ENCODE peak calls at places on chromosomes 16 and 17, in ten cellular contexts. E, T, S, U, Z, R, J, V, Q and A are unnamed samples.

GRCh38 chr16:528111-529011 is 849 bp downstream of the CAPN15 start:
- DNase-seq in E (no peak), T (peak; percentile 80), S (no peak), U (peak; percentile 90), Z (peak; percentile 88), R (no peak), J (no peak), V (peak; percentile 79), Q (peak; percentile 82), A (no peak)

GRCh38 chr16:52573365-52574104 is 26.6 kb upstream of the TOX3 start:
- DNase-seq in E (no peak), T (no peak), S (no peak), U (no peak), Z (no peak), R (peak; percentile 31), J (no peak), V (peak; percentile 89), Q (no peak), A (no peak)

GRCh38 chr17:77963441-77963840 is 4.9 kb downstream of the TNRC6C start:
- DNase-seq in E (peak; percentile 74), T (peak; percentile 57), S (no peak), U (peak; percentile 93), Z (peak; percentile 76), R (peak; percentile 66), J (no peak), V (peak; percentile 59), Q (peak; percentile 83), A (no peak)

GRCh38 chr16:1497014-1497598 is 3.9 kb downstream of the TELO2 start:
- DNase-seq in E (no peak), T (no peak), S (no peak), U (no peak), Z (no peak), R (no peak), J (no peak), V (no peak), Q (no peak), A (no peak)

GRCh38 chr16:54245788-54246453 is 40.7 kb downstream of the IRX3 start:
- DNase-seq in E (no peak), T (no peak), S (no peak), U (no peak), Z (no peak), R (no peak), J (no peak), V (no peak), Q (no peak), A (no peak)

GRCh38 chr16:1366060-1366711 is 14.5 kb downstream of the GNPTG start:
- DNase-seq in E (no peak), T (no peak), S (no peak), U (no peak), Z (no peak), R (no peak), J (no peak), V (no peak), Q (no peak), A (no peak)

GRCh38 chr16:53991181-53992056 is 287.5 kb downstream of the FTO start:
- DNase-seq in E (no peak), T (no peak), S (no peak), U (peak; percentile 23), Z (no peak), R (peak; percentile 62), J (no peak), V (peak; percentile 55), Q (no peak), A (no peak)

GRCh38 chr17:19386974-19387920 is at the start of gene MFAP4:
- DNase-seq in E (no peak), T (no peak), S (peak; percentile 92), U (peak; percentile 90), Z (peak; percentile 70), R (no peak), J (no peak), V (no peak), Q (peak; percentile 77), A (no peak)

GRCh38 chr17:40901981-40902862 is 17.2 kb upstream of the KRT20 start:
- DNase-seq in E (no peak), T (no peak), S (no peak), U (peak; percentile 64), Z (peak; percentile 38), R (peak; percentile 61), J (peak; percentile 70), V (peak; percentile 94), Q (peak; percentile 60), A (no peak)

GRCh38 chr16:23206986-23207385 is 24.4 kb downstream of the SCNN1G start:
- DNase-seq in E (no peak), T (no peak), S (no peak), U (no peak), Z (no peak), R (no peak), J (no peak), V (no peak), Q (no peak), A (no peak)

GRCh38 chr17:82020874-82021727 is 1.6 kb downstream of the CENPX start:
- DNase-seq in E (peak; percentile 37), T (peak; percentile 79), S (peak; percentile 86), U (peak; percentile 90), Z (peak; percentile 75), R (peak; percentile 34), J (peak; percentile 68), V (peak; percentile 80), Q (peak; percentile 79), A (no peak)

GRCh38 chr17:68871447-68871846 is 83.7 kb downstream of the ABCA8 start:
- DNase-seq in E (no peak), T (no peak), S (no peak), U (no peak), Z (no peak), R (no peak), J (no peak), V (no peak), Q (no peak), A (no peak)

GRCh38 chr17:36721560-36722120 is 120.3 kb downstream of the MRM1 start:
- DNase-seq in E (no peak), T (no peak), S (no peak), U (no peak), Z (no peak), R (no peak), J (no peak), V (no peak), Q (no peak), A (no peak)

GRCh38 chr17:37037590-37038155 is 88.9 kb downstream of the AATF start:
- DNase-seq in E (no peak), T (no peak), S (no peak), U (no peak), Z (no peak), R (no peak), J (no peak), V (no peak), Q (no peak), A (no peak)

GRCh38 chr16:29804455-29805231 is 1.7 kb upstream of the MAZ start:
- DNase-seq in E (no peak), T (peak; percentile 76), S (peak; percentile 84), U (peak; percentile 72), Z (peak; percentile 60), R (no peak), J (no peak), V (peak; percentile 56), Q (no peak), A (no peak)